ENCODE peak calls at places on chromosome 2, in six cellular contexts. One of them, this sample, is unnamed.

GRCh38 chr2:23614701-23615100 is 229.7 kb downstream of the KLHL29 start:
- DNase-seq in Daoy: no peak
- DNase-seq in ovary: peak
- DNase-seq in BJ: no peak
- DNase-seq in stimulated activated CD8-positive, alpha-beta memory T cell treated with anti-CD3 and anti-CD28 coated beads, Interleukin-15, amount 100 ng/mL, for 1 hour: no peak
- DNase-seq in neural progenitor cell: peak
- DNase-seq in this sample: no peak

GRCh38 chr2:65487404-65487803 is 55.0 kb upstream of the SPRED2 start:
- DNase-seq in Daoy: no peak
- DNase-seq in ovary: no peak
- DNase-seq in BJ: no peak
- DNase-seq in stimulated activated CD8-positive, alpha-beta memory T cell treated with anti-CD3 and anti-CD28 coated beads, Interleukin-15, amount 100 ng/mL, for 1 hour: no peak
- DNase-seq in neural progenitor cell: no peak
- DNase-seq in this sample: no peak

GRCh38 chr2:44748-45341 is 1.5 kb downstream of the FAM110C start:
- DNase-seq in Daoy: no peak
- DNase-seq in ovary: no peak
- DNase-seq in BJ: no peak
- DNase-seq in stimulated activated CD8-positive, alpha-beta memory T cell treated with anti-CD3 and anti-CD28 coated beads, Interleukin-15, amount 100 ng/mL, for 1 hour: no peak
- DNase-seq in neural progenitor cell: no peak
- DNase-seq in this sample: peak

GRCh38 chr2:215983581-215984351 is 29.6 kb downstream of the MREG start:
- DNase-seq in Daoy: no peak
- DNase-seq in ovary: no peak
- DNase-seq in BJ: no peak
- DNase-seq in stimulated activated CD8-positive, alpha-beta memory T cell treated with anti-CD3 and anti-CD28 coated beads, Interleukin-15, amount 100 ng/mL, for 1 hour: no peak
- DNase-seq in neural progenitor cell: no peak
- DNase-seq in this sample: no peak

GRCh38 chr2:126793885-126794613 is 104.6 kb upstream of the TEX51 start:
- DNase-seq in Daoy: no peak
- DNase-seq in ovary: no peak
- DNase-seq in BJ: no peak
- DNase-seq in stimulated activated CD8-positive, alpha-beta memory T cell treated with anti-CD3 and anti-CD28 coated beads, Interleukin-15, amount 100 ng/mL, for 1 hour: no peak
- DNase-seq in neural progenitor cell: no peak
- DNase-seq in this sample: no peak

GRCh38 chr2:2333076-2333475 is 2.0 kb upstream of the MYT1L start:
- DNase-seq in Daoy: peak
- DNase-seq in ovary: no peak
- DNase-seq in BJ: no peak
- DNase-seq in stimulated activated CD8-positive, alpha-beta memory T cell treated with anti-CD3 and anti-CD28 coated beads, Interleukin-15, amount 100 ng/mL, for 1 hour: no peak
- DNase-seq in neural progenitor cell: no peak
- DNase-seq in this sample: peak

GRCh38 chr2:216827073-216827725 is 32.7 kb downstream of the TNP1 start:
- DNase-seq in Daoy: peak
- DNase-seq in ovary: no peak
- DNase-seq in BJ: no peak
- DNase-seq in stimulated activated CD8-positive, alpha-beta memory T cell treated with anti-CD3 and anti-CD28 coated beads, Interleukin-15, amount 100 ng/mL, for 1 hour: no peak
- DNase-seq in neural progenitor cell: no peak
- DNase-seq in this sample: no peak

GRCh38 chr2:240596491-240596931 is 10.0 kb downstream of the CAPN10 start:
- DNase-seq in Daoy: no peak
- DNase-seq in ovary: no peak
- DNase-seq in BJ: no peak
- DNase-seq in stimulated activated CD8-positive, alpha-beta memory T cell treated with anti-CD3 and anti-CD28 coated beads, Interleukin-15, amount 100 ng/mL, for 1 hour: no peak
- DNase-seq in neural progenitor cell: no peak
- DNase-seq in this sample: peak

GRCh38 chr2:67561411-67561965 is 164.4 kb downstream of the ETAA1 start:
- DNase-seq in Daoy: peak
- DNase-seq in ovary: no peak
- DNase-seq in BJ: no peak
- DNase-seq in stimulated activated CD8-positive, alpha-beta memory T cell treated with anti-CD3 and anti-CD28 coated beads, Interleukin-15, amount 100 ng/mL, for 1 hour: no peak
- DNase-seq in neural progenitor cell: no peak
- DNase-seq in this sample: peak

GRCh38 chr2:159755788-159756187 is 42.2 kb downstream of the CD302 start:
- DNase-seq in Daoy: peak
- DNase-seq in ovary: no peak
- DNase-seq in BJ: no peak
- DNase-seq in stimulated activated CD8-positive, alpha-beta memory T cell treated with anti-CD3 and anti-CD28 coated beads, Interleukin-15, amount 100 ng/mL, for 1 hour: no peak
- DNase-seq in neural progenitor cell: peak
- DNase-seq in this sample: no peak